ENCODE peak calls at places on chromosomes 1 and 21, in nine cellular contexts. K is A549; X is T-cell; E is aorta; F is mucosa of descending colon; O is activated naive CD8-positive, alpha-beta T cell treated with anti-CD3 and anti-CD28 coated beads, Interleukin-2, amount 10 ng/mL, durations not matched to agents 7 days and 5 days; M is lower lobe of right lung; B is CD8-positive, alpha-beta T cell; T is HCT116. Y is an unnamed sample.

GRCh38 chr1:227219715-227220292 is 98.5 kb downstream of the CDC42BPA start:
- ATAC-seq in K (no peak), X (no peak), E (no peak), F (peak), O (no peak), M (no peak), B (no peak), T (peak), Y (no peak)

GRCh38 chr1:77881099-77881498 is 7.3 kb upstream of the NEXN start:
- ATAC-seq in K (no peak), X (no peak), E (no peak), F (no peak), O (no peak), M (no peak), B (peak), T (no peak), Y (no peak)

GRCh38 chr1:240732390-240732789 is 120.4 kb upstream of the GREM2 start:
- ATAC-seq in K (peak), X (no peak), E (no peak), F (peak), O (no peak), M (peak), B (no peak), T (peak), Y (peak)

GRCh38 chr1:226985839-226986463 is 45.9 kb downstream of the COQ8A start:
- ATAC-seq in K (no peak), X (no peak), E (no peak), F (no peak), O (no peak), M (no peak), B (no peak), T (no peak), Y (no peak)

GRCh38 chr1:231279081-231279480 is 38.1 kb downstream of the GNPAT start:
- ATAC-seq in K (no peak), X (no peak), E (no peak), F (no peak), O (no peak), M (no peak), B (no peak), T (peak), Y (peak)

GRCh38 chr1:56566040-56566774 is 13.2 kb downstream of the PLPP3 start:
- ATAC-seq in K (peak), X (no peak), E (no peak), F (peak), O (no peak), M (no peak), B (no peak), T (no peak), Y (no peak)

GRCh38 chr1:99645199-99645598 is 714 bp upstream of the PALMD start:
- ATAC-seq in K (peak), X (no peak), E (peak), F (no peak), O (no peak), M (peak), B (no peak), T (no peak), Y (peak)

GRCh38 chr1:115592264-115592663 is 49.5 kb upstream of the VANGL1 start:
- ATAC-seq in K (no peak), X (no peak), E (no peak), F (no peak), O (no peak), M (no peak), B (no peak), T (no peak), Y (no peak)

GRCh38 chr1:64616039-64616438 is 128.8 kb upstream of the RAVER2 start:
- ATAC-seq in K (no peak), X (no peak), E (no peak), F (no peak), O (peak), M (no peak), B (no peak), T (no peak), Y (no peak)

GRCh38 chr1:31432592-31433395 is 19.8 kb downstream of the SERINC2 start:
- ATAC-seq in K (peak), X (peak), E (no peak), F (no peak), O (no peak), M (no peak), B (no peak), T (no peak), Y (no peak)

GRCh38 chr1:100377590-100378361 is 25.5 kb downstream of the CDC14A start:
- ATAC-seq in K (no peak), X (peak), E (no peak), F (no peak), O (peak), M (no peak), B (peak), T (no peak), Y (no peak)

GRCh38 chr1:192002063-192002462 is 156.2 kb upstream of the RGS18 start:
- ATAC-seq in K (no peak), X (no peak), E (no peak), F (no peak), O (no peak), M (no peak), B (no peak), T (no peak), Y (no peak)

GRCh38 chr1:155192346-155193274 is 15.1 kb downstream of the THBS3 start:
- ATAC-seq in K (no peak), X (no peak), E (peak), F (peak), O (no peak), M (peak), B (peak), T (peak), Y (peak)

GRCh38 chr1:65432918-65433317 is 12.4 kb downstream of the LEPR start:
- ATAC-seq in K (no peak), X (no peak), E (no peak), F (no peak), O (no peak), M (no peak), B (no peak), T (no peak), Y (no peak)

GRCh38 chr1:7427066-7427465 is 344.0 kb upstream of the VAMP3 start:
- ATAC-seq in K (no peak), X (no peak), E (no peak), F (no peak), O (no peak), M (no peak), B (no peak), T (no peak), Y (no peak)

GRCh38 chr1:162204883-162205132 is 135.3 kb downstream of the NOS1AP start:
- ATAC-seq in K (no peak), X (no peak), E (no peak), F (no peak), O (no peak), M (no peak), B (no peak), T (no peak), Y (no peak)

GRCh38 chr1:246261641-246262040 is 245.4 kb downstream of the SMYD3 start:
- ATAC-seq in K (no peak), X (no peak), E (no peak), F (no peak), O (no peak), M (no peak), B (no peak), T (no peak), Y (no peak)

GRCh38 chr1:93620841-93621210 is 60.8 kb downstream of the BCAR3 start:
- ATAC-seq in K (no peak), X (no peak), E (no peak), F (peak), O (no peak), M (no peak), B (no peak), T (peak), Y (peak)

GRCh38 chr1:14955402-14955801 is 198.1 kb upstream of the TMEM51 start:
- ATAC-seq in K (no peak), X (no peak), E (no peak), F (peak), O (no peak), M (no peak), B (no peak), T (no peak), Y (peak)

GRCh38 chr21:43825936-43826622 is 36.7 kb downstream of the RRP1 start:
- ATAC-seq in K (peak), X (no peak), E (peak), F (peak), O (no peak), M (peak), B (no peak), T (peak), Y (peak)

GRCh38 chr1:155457237-155457636 is 105.4 kb downstream of the ASH1L start:
- ATAC-seq in K (no peak), X (no peak), E (no peak), F (no peak), O (no peak), M (no peak), B (no peak), T (no peak), Y (no peak)

GRCh38 chr1:165902565-165902964 is 75.2 kb downstream of the UCK2 start:
- ATAC-seq in K (no peak), X (no peak), E (no peak), F (no peak), O (no peak), M (no peak), B (no peak), T (no peak), Y (no peak)

GRCh38 chr1:202015677-202015952 is 5.2 kb downstream of the ELF3 start:
- ATAC-seq in K (no peak), X (no peak), E (no peak), F (no peak), O (no peak), M (no peak), B (no peak), T (no peak), Y (no peak)

GRCh38 chr1:195238313-195238712 is 1369.9 kb downstream of the KCNT2 start:
- ATAC-seq in K (no peak), X (peak), E (peak), F (no peak), O (no peak), M (peak), B (no peak), T (no peak), Y (no peak)

GRCh38 chr1:192401832-192402231 is 85.0 kb downstream of the RGS21 start:
- ATAC-seq in K (no peak), X (no peak), E (no peak), F (no peak), O (no peak), M (no peak), B (no peak), T (no peak), Y (no peak)

GRCh38 chr1:175708787-175709186 is 34.6 kb downstream of the TNR start:
- ATAC-seq in K (no peak), X (no peak), E (no peak), F (no peak), O (no peak), M (no peak), B (no peak), T (peak), Y (no peak)

GRCh38 chr1:218895064-218895587 is 278.6 kb upstream of the LYPLAL1 start:
- ATAC-seq in K (no peak), X (no peak), E (no peak), F (no peak), O (no peak), M (no peak), B (no peak), T (no peak), Y (no peak)

GRCh38 chr1:200861937-200862647 is 10.7 kb upstream of the GPR25 start:
- ATAC-seq in K (no peak), X (peak), E (no peak), F (no peak), O (no peak), M (no peak), B (peak), T (no peak), Y (no peak)

GRCh38 chr1:211339631-211340041 is 13.0 kb downstream of the TRAF5 start:
- ATAC-seq in K (peak), X (peak), E (no peak), F (peak), O (peak), M (no peak), B (peak), T (peak), Y (no peak)

GRCh38 chr1:94463056-94463764 is 45.0 kb downstream of the ABCD3 start:
- ATAC-seq in K (peak), X (no peak), E (no peak), F (peak), O (no peak), M (peak), B (no peak), T (peak), Y (no peak)

GRCh38 chr1:44239337-44239960 is 26.2 kb downstream of the DMAP1 start:
- ATAC-seq in K (peak), X (no peak), E (peak), F (no peak), O (no peak), M (no peak), B (no peak), T (no peak), Y (no peak)

GRCh38 chr1:211731456-211732275 is 56.2 kb upstream of the NEK2 start:
- ATAC-seq in K (no peak), X (no peak), E (no peak), F (peak), O (no peak), M (no peak), B (no peak), T (no peak), Y (peak)

GRCh38 chr1:13500806-13501205 is 13.0 kb downstream of the LRRC38 start:
- ATAC-seq in K (no peak), X (no peak), E (no peak), F (no peak), O (no peak), M (no peak), B (no peak), T (no peak), Y (no peak)

GRCh38 chr1:224922404-224923164 is 6.9 kb upstream of the DNAH14 start:
- ATAC-seq in K (peak), X (peak), E (no peak), F (peak), O (peak), M (peak), B (no peak), T (peak), Y (peak)

GRCh38 chr1:11142618-11143391 is 43.1 kb upstream of the EXOSC10 start:
- ATAC-seq in K (no peak), X (no peak), E (peak), F (no peak), O (no peak), M (no peak), B (no peak), T (no peak), Y (no peak)

GRCh38 chr1:84152649-84153056 is 8.6 kb downstream of the PRKACB start:
- ATAC-seq in K (no peak), X (peak), E (no peak), F (peak), O (peak), M (no peak), B (peak), T (no peak), Y (no peak)

GRCh38 chr1:230125633-230126528 is 58.8 kb downstream of the GALNT2 start:
- ATAC-seq in K (peak), X (no peak), E (no peak), F (no peak), O (no peak), M (no peak), B (no peak), T (no peak), Y (no peak)

GRCh38 chr1:242524571-242525359 is at the start of gene PLD5:
- ATAC-seq in K (peak), X (no peak), E (peak), F (peak), O (peak), M (peak), B (no peak), T (no peak), Y (peak)

GRCh38 chr1:109479901-109480300 is 3.8 kb upstream of the ATXN7L2 start:
- ATAC-seq in K (no peak), X (no peak), E (no peak), F (no peak), O (no peak), M (no peak), B (no peak), T (no peak), Y (no peak)

Y was measured in esophagus mucosa.